ENCODE peak calls at places on chromosomes 7 and 10, in eight cellular contexts. One of them, this sample, is unnamed.

GRCh38 chr7:151248191-151249033 is at the start of gene SMARCD3:
- DNase-seq in fibroblast of mammary gland: peak; percentile 35
- DNase-seq in osteocyte: no peak
- DNase-seq in GM12865: no peak
- DNase-seq in suprapubic skin: no peak
- DNase-seq in nephron progenitor cell: peak; percentile 85
- DNase-seq in brain microvascular endothelial cell: peak; percentile 58
- DNase-seq in coronary artery: peak; percentile 86
- DNase-seq in this sample: peak; percentile 17

GRCh38 chr10:126166797-126167196 is 221.5 kb downstream of the ADAM12 start:
- DNase-seq in fibroblast of mammary gland: no peak
- DNase-seq in osteocyte: no peak
- DNase-seq in GM12865: no peak
- DNase-seq in suprapubic skin: no peak
- DNase-seq in nephron progenitor cell: no peak
- DNase-seq in brain microvascular endothelial cell: no peak
- DNase-seq in coronary artery: no peak
- DNase-seq in this sample: no peak

GRCh38 chr7:27774717-27775328 is 34.9 kb downstream of the TAX1BP1 start:
- DNase-seq in fibroblast of mammary gland: peak; percentile 64
- DNase-seq in osteocyte: no peak
- DNase-seq in GM12865: no peak
- DNase-seq in suprapubic skin: no peak
- DNase-seq in nephron progenitor cell: no peak
- DNase-seq in brain microvascular endothelial cell: peak; percentile 21
- DNase-seq in coronary artery: no peak
- DNase-seq in this sample: no peak

GRCh38 chr10:103709341-103709920 is 145.9 kb downstream of the SH3PXD2A start:
- DNase-seq in fibroblast of mammary gland: peak; percentile 64
- DNase-seq in osteocyte: no peak
- DNase-seq in GM12865: no peak
- DNase-seq in suprapubic skin: no peak
- DNase-seq in nephron progenitor cell: no peak
- DNase-seq in brain microvascular endothelial cell: peak; percentile 44
- DNase-seq in coronary artery: no peak
- DNase-seq in this sample: peak; percentile 73

GRCh38 chr10:30045961-30046360 is 13.4 kb downstream of the JCAD start:
- DNase-seq in fibroblast of mammary gland: no peak
- DNase-seq in osteocyte: no peak
- DNase-seq in GM12865: no peak
- DNase-seq in suprapubic skin: no peak
- DNase-seq in nephron progenitor cell: no peak
- DNase-seq in brain microvascular endothelial cell: no peak
- DNase-seq in coronary artery: no peak
- DNase-seq in this sample: no peak

GRCh38 chr7:155864271-155864985 is 52.2 kb upstream of the SHH start:
- DNase-seq in fibroblast of mammary gland: no peak
- DNase-seq in osteocyte: peak; percentile 36
- DNase-seq in GM12865: no peak
- DNase-seq in suprapubic skin: peak; percentile 38
- DNase-seq in nephron progenitor cell: no peak
- DNase-seq in brain microvascular endothelial cell: no peak
- DNase-seq in coronary artery: peak; percentile 50
- DNase-seq in this sample: no peak

GRCh38 chr10:13527864-13528137 is 1.0 kb downstream of the BEND7 start:
- DNase-seq in fibroblast of mammary gland: no peak
- DNase-seq in osteocyte: no peak
- DNase-seq in GM12865: no peak
- DNase-seq in suprapubic skin: no peak
- DNase-seq in nephron progenitor cell: no peak
- DNase-seq in brain microvascular endothelial cell: no peak
- DNase-seq in coronary artery: no peak
- DNase-seq in this sample: no peak

GRCh38 chr10:6542999-6543430 is 37.1 kb downstream of the PRKCQ start:
- DNase-seq in fibroblast of mammary gland: no peak
- DNase-seq in osteocyte: no peak
- DNase-seq in GM12865: peak; percentile 22
- DNase-seq in suprapubic skin: no peak
- DNase-seq in nephron progenitor cell: no peak
- DNase-seq in brain microvascular endothelial cell: no peak
- DNase-seq in coronary artery: no peak
- DNase-seq in this sample: no peak

GRCh38 chr10:97574374-97575100 is 2.0 kb downstream of the ANKRD2 start:
- DNase-seq in fibroblast of mammary gland: peak; percentile 42
- DNase-seq in osteocyte: peak; percentile 91
- DNase-seq in GM12865: no peak
- DNase-seq in suprapubic skin: no peak
- DNase-seq in nephron progenitor cell: no peak
- DNase-seq in brain microvascular endothelial cell: peak; percentile 22
- DNase-seq in coronary artery: peak; percentile 80
- DNase-seq in this sample: peak; percentile 82

GRCh38 chr7:31775511-31775910 is 88.5 kb downstream of the PPP1R17 start:
- DNase-seq in fibroblast of mammary gland: no peak
- DNase-seq in osteocyte: no peak
- DNase-seq in GM12865: no peak
- DNase-seq in suprapubic skin: no peak
- DNase-seq in nephron progenitor cell: no peak
- DNase-seq in brain microvascular endothelial cell: no peak
- DNase-seq in coronary artery: no peak
- DNase-seq in this sample: no peak

GRCh38 chr10:71911296-71911954 is 52.8 kb upstream of the CHST3 start:
- DNase-seq in fibroblast of mammary gland: peak; percentile 59
- DNase-seq in osteocyte: no peak
- DNase-seq in GM12865: no peak
- DNase-seq in suprapubic skin: no peak
- DNase-seq in nephron progenitor cell: no peak
- DNase-seq in brain microvascular endothelial cell: no peak
- DNase-seq in coronary artery: no peak
- DNase-seq in this sample: no peak

GRCh38 chr10:31749981-31750850 is 178.4 kb downstream of the ARHGAP12 start:
- DNase-seq in fibroblast of mammary gland: no peak
- DNase-seq in osteocyte: no peak
- DNase-seq in GM12865: no peak
- DNase-seq in suprapubic skin: no peak
- DNase-seq in nephron progenitor cell: no peak
- DNase-seq in brain microvascular endothelial cell: no peak
- DNase-seq in coronary artery: no peak
- DNase-seq in this sample: no peak

GRCh38 chr10:119786117-119786769 is 60.4 kb downstream of the INPP5F start:
- DNase-seq in fibroblast of mammary gland: no peak
- DNase-seq in osteocyte: no peak
- DNase-seq in GM12865: no peak
- DNase-seq in suprapubic skin: no peak
- DNase-seq in nephron progenitor cell: no peak
- DNase-seq in brain microvascular endothelial cell: peak; percentile 87
- DNase-seq in coronary artery: no peak
- DNase-seq in this sample: peak; percentile 13

GRCh38 chr7:149569726-149570422 is 72.3 kb upstream of the ZNF746 start:
- DNase-seq in fibroblast of mammary gland: no peak
- DNase-seq in osteocyte: no peak
- DNase-seq in GM12865: no peak
- DNase-seq in suprapubic skin: no peak
- DNase-seq in nephron progenitor cell: no peak
- DNase-seq in brain microvascular endothelial cell: no peak
- DNase-seq in coronary artery: no peak
- DNase-seq in this sample: no peak

GRCh38 chr10:95208702-95209391 is 14.8 kb downstream of the ACSM6 start:
- DNase-seq in fibroblast of mammary gland: no peak
- DNase-seq in osteocyte: no peak
- DNase-seq in GM12865: no peak
- DNase-seq in suprapubic skin: no peak
- DNase-seq in nephron progenitor cell: no peak
- DNase-seq in brain microvascular endothelial cell: no peak
- DNase-seq in coronary artery: no peak
- DNase-seq in this sample: no peak
- TF ChIP-seq CTCF in fibroblast of mammary gland: peak; percentile 41
- TF ChIP-seq CTCF in osteocyte: peak; percentile 61
- TF ChIP-seq CTCF in GM12865: no peak
- TF ChIP-seq CTCF in suprapubic skin: no peak
- TF ChIP-seq CTCF in nephron progenitor cell: peak; percentile 21
- TF ChIP-seq CTCF in brain microvascular endothelial cell: peak; percentile 31
- TF ChIP-seq CTCF in coronary artery: no peak
- TF ChIP-seq CTCF in this sample: peak; percentile 64

GRCh38 chr7:83362786-83363185 is 200.1 kb upstream of the PCLO start:
- DNase-seq in fibroblast of mammary gland: no peak
- DNase-seq in osteocyte: no peak
- DNase-seq in GM12865: no peak
- DNase-seq in suprapubic skin: no peak
- DNase-seq in nephron progenitor cell: no peak
- DNase-seq in brain microvascular endothelial cell: peak; percentile 12
- DNase-seq in coronary artery: no peak
- DNase-seq in this sample: no peak

GRCh38 chr7:83365746-83366145 is 203.1 kb upstream of the PCLO start:
- DNase-seq in fibroblast of mammary gland: peak; percentile 2
- DNase-seq in osteocyte: no peak
- DNase-seq in GM12865: no peak
- DNase-seq in suprapubic skin: no peak
- DNase-seq in nephron progenitor cell: no peak
- DNase-seq in brain microvascular endothelial cell: no peak
- DNase-seq in coronary artery: no peak
- DNase-seq in this sample: no peak

DNA sequence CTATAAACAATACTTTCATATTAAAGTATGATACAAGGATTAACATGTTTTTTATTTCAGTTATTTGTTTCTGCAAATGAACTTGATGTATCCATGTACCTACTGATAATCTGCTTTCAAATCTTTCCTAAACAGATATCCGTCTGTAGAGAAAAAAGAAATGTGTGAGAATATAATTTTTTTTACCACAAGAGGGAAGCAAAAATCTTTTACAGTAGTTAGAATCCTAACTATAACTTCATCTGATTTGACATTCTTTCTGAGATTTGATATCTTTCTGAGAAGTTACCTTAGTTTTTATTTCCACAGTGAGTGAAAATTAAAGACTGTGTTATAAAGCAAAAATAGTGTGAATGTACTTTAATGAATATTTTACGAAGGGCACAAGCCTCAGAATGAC is 203.9 kb upstream of the PCLO start:
- DNase-seq in fibroblast of mammary gland: no peak
- DNase-seq in osteocyte: no peak
- DNase-seq in GM12865: no peak
- DNase-seq in suprapubic skin: no peak
- DNase-seq in nephron progenitor cell: no peak
- DNase-seq in brain microvascular endothelial cell: no peak
- DNase-seq in coronary artery: no peak
- DNase-seq in this sample: no peak
- TF ChIP-seq CTCF in fibroblast of mammary gland: no peak
- TF ChIP-seq CTCF in osteocyte: peak; percentile 43
- TF ChIP-seq CTCF in GM12865: no peak
- TF ChIP-seq CTCF in suprapubic skin: no peak
- TF ChIP-seq CTCF in nephron progenitor cell: no peak
- TF ChIP-seq CTCF in brain microvascular endothelial cell: peak; percentile 3
- TF ChIP-seq CTCF in coronary artery: no peak
- TF ChIP-seq CTCF in this sample: peak; percentile 54

GRCh38 chr7:106736508-106737201 is 75.7 kb upstream of the CCDC71L start:
- DNase-seq in fibroblast of mammary gland: peak; percentile 86
- DNase-seq in osteocyte: no peak
- DNase-seq in GM12865: peak; percentile 83
- DNase-seq in suprapubic skin: no peak
- DNase-seq in nephron progenitor cell: peak; percentile 8
- DNase-seq in brain microvascular endothelial cell: peak; percentile 72
- DNase-seq in coronary artery: no peak
- DNase-seq in this sample: peak; percentile 75
- TF ChIP-seq CTCF in fibroblast of mammary gland: peak; percentile 89
- TF ChIP-seq CTCF in osteocyte: peak; percentile 76
- TF ChIP-seq CTCF in GM12865: peak; percentile 70
- TF ChIP-seq CTCF in suprapubic skin: peak; percentile 38
- TF ChIP-seq CTCF in nephron progenitor cell: peak; percentile 33
- TF ChIP-seq CTCF in brain microvascular endothelial cell: peak; percentile 86
- TF ChIP-seq CTCF in coronary artery: peak; percentile 35
- TF ChIP-seq CTCF in this sample: peak; percentile 84

DNA sequence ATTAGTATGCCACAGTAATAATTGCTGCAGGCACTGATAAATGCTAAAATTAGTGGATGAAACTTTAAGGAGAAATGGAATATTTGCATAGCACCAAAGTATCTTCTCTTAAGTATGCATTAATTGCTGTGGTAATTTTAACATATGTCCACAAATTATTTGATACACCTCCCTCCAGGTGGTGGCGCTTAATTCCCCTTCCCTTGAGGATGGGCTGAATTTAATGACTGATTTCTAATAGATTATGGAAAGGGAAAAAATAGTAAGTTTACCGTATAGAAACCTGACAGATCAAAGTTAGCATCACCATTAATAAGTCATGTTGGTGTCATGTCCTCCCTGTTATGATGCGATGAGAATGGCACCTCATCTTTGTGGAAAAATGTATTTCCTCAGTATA is 519.2 kb downstream of the TFEC start:
- DNase-seq in fibroblast of mammary gland: no peak
- DNase-seq in osteocyte: no peak
- DNase-seq in GM12865: no peak
- DNase-seq in suprapubic skin: no peak
- DNase-seq in nephron progenitor cell: no peak
- DNase-seq in brain microvascular endothelial cell: no peak
- DNase-seq in coronary artery: no peak
- DNase-seq in this sample: no peak
- TF ChIP-seq CTCF in fibroblast of mammary gland: no peak
- TF ChIP-seq CTCF in osteocyte: no peak
- TF ChIP-seq CTCF in GM12865: no peak
- TF ChIP-seq CTCF in suprapubic skin: no peak
- TF ChIP-seq CTCF in nephron progenitor cell: no peak
- TF ChIP-seq CTCF in brain microvascular endothelial cell: no peak
- TF ChIP-seq CTCF in coronary artery: no peak
- TF ChIP-seq CTCF in this sample: no peak

This sample was measured in HFFc6.